ENCODE peak calls at places on chromosomes 4 and X, in five cellular contexts. P is OCI-LY7, Q is endothelial cell of umbilical vein, Z is pancreas, M is mucosa of descending colon. R is an unnamed sample.

GRCh38 chrX:10011261-10011931 is 44.2 kb downstream of the CLDN34 start:
- DNase-seq in Z (no peak), M (no peak), Q (peak; percentile 27), P (no peak), R (no peak)

GRCh38 chrX:129996120-129996519 is 13.7 kb downstream of the BCORL1 start:
- DNase-seq in Z (no peak), M (no peak), Q (no peak), P (no peak), R (peak; percentile 54)

GRCh38 chr4:154779362-154779947 is 1.6 kb upstream of the RBM46 start:
- DNase-seq in Q (peak; percentile 18), P (peak; percentile 1), M (no peak), Z (no peak), R (peak; percentile 39)

GRCh38 chr4:82499705-82500104 is 62.1 kb downstream of the TMEM150C start:
- DNase-seq in Z (no peak), P (no peak), M (no peak), Q (no peak), R (no peak)

GRCh38 chr4:121669163-121669550 is 27.6 kb downstream of the ANXA5 start:
- DNase-seq in Z (no peak), Q (no peak), P (no peak), M (no peak), R (peak; percentile 52)

GRCh38 chr4:80183196-80184052 is 13.9 kb upstream of the PRDM8 start:
- DNase-seq in Z (peak; percentile 69), P (no peak), Q (no peak), M (peak; percentile 24), R (peak; percentile 46)

GRCh38 chr4:94711635-94712034 is 46.1 kb upstream of the BMPR1B start:
- DNase-seq in M (no peak), P (no peak), Z (no peak), Q (no peak), R (no peak)

GRCh38 chrX:67787196-67787595 is 243.4 kb downstream of the AR start:
- DNase-seq in M (no peak), P (no peak), Q (no peak), Z (no peak), R (no peak)

GRCh38 chr4:71545168-71545567 is 206.3 kb downstream of the SLC4A4 start:
- DNase-seq in M (no peak), P (no peak), Z (no peak), Q (no peak), R (peak; percentile 62)

GRCh38 chr4:1374706-1375045 is 27.7 kb downstream of the UVSSA start:
- DNase-seq in P (no peak), M (no peak), Z (no peak), Q (no peak), R (no peak)

GRCh38 chrX:2819345-2820130 is 9.2 kb upstream of the GYG2 start:
- DNase-seq in P (peak; percentile 23), Z (no peak), M (peak; percentile 23), Q (peak; percentile 20), R (no peak)

GRCh38 chr4:134935320-134935719 is 733.7 kb upstream of the PABPC4L start:
- DNase-seq in Z (no peak), Q (peak; percentile 49), M (peak; percentile 27), P (peak; percentile 0), R (no peak)

GRCh38 chr4:87961993-87962791 is 13.3 kb upstream of the SPP1 start:
- DNase-seq in Z (no peak), P (no peak), Q (peak; percentile 14), M (no peak), R (peak; percentile 75)

GRCh38 chrX:125205084-125205917 is 114.4 kb upstream of the TEX13C start:
- DNase-seq in P (no peak), M (peak; percentile 14), Q (no peak), Z (peak; percentile 61), R (peak; percentile 0)

GRCh38 chr4:188989371-188989770 is 850.1 kb downstream of the TRIML1 start:
- DNase-seq in M (no peak), Q (no peak), P (no peak), Z (no peak), R (no peak)

GRCh38 chrX:85992811-85993229 is 54.5 kb downstream of the CHM start:
- DNase-seq in Q (peak; percentile 22), P (no peak), Z (no peak), M (no peak), R (peak; percentile 29)

GRCh38 chrX:108468486-108468885 is 28.8 kb downstream of the COL4A5 start:
- DNase-seq in Q (no peak), Z (no peak), P (no peak), M (no peak), R (peak; percentile 74)

GRCh38 chrX:9433596-9433995 is 31.3 kb upstream of the TBL1X start:
- DNase-seq in M (no peak), Z (no peak), P (no peak), Q (no peak), R (no peak)

GRCh38 chr4:6258741-6259140 is 10.9 kb upstream of the WFS1 start:
- DNase-seq in M (no peak), Z (peak; percentile 12), P (peak; percentile 61), Q (no peak), R (no peak)

GRCh38 chr4:29336851-29337250 is 1383.3 kb upstream of the PCDH7 start:
- DNase-seq in P (no peak), Z (no peak), M (no peak), Q (peak; percentile 95), R (no peak)

GRCh38 chrX:50157545-50158125 is 43.2 kb downstream of the AKAP4 start:
- DNase-seq in Z (no peak), P (no peak), Q (no peak), M (peak; percentile 64), R (peak; percentile 20)

GRCh38 chrX:41600266-41600665 is 88.5 kb upstream of the GPR34 start:
- DNase-seq in Z (no peak), P (no peak), M (no peak), Q (peak; percentile 7), R (peak; percentile 87)

GRCh38 chr4:70958681-70959080 is 34.8 kb upstream of the DCK start:
- DNase-seq in M (no peak), P (no peak), Q (no peak), Z (no peak), R (peak; percentile 53)

GRCh38 chr4:163702736-163703135 is 208.2 kb downstream of the TMA16 start:
- DNase-seq in M (no peak), Q (no peak), P (no peak), Z (no peak), R (peak; percentile 83)

GRCh38 chr4:155960522-155960921 is 6.9 kb upstream of the CTSO start:
- DNase-seq in Z (no peak), Q (no peak), M (peak; percentile 13), P (no peak), R (peak; percentile 65)

GRCh38 chrX:31609130-31609529 is 537.3 kb upstream of the FTHL17 start:
- DNase-seq in M (no peak), P (no peak), Z (no peak), Q (peak; percentile 12), R (peak; percentile 83)

GRCh38 chrX:33252306-33252825 is 41.0 kb upstream of the DMD start:
- DNase-seq in Z (no peak), Q (no peak), M (no peak), P (peak; percentile 6), R (peak; percentile 1)

GRCh38 chrX:11269006-11269405 is 24.2 kb upstream of the AMELX start:
- DNase-seq in Q (no peak), M (no peak), P (no peak), Z (no peak), R (no peak)

GRCh38 chr4:75547647-75548387 is 8.0 kb upstream of the ODAPH start:
- DNase-seq in Q (no peak), M (peak; percentile 29), Z (no peak), P (peak; percentile 43), R (peak; percentile 29)

GRCh38 chr4:61336911-61337310 is 136.8 kb downstream of the ADGRL3 start:
- DNase-seq in Q (no peak), P (no peak), Z (no peak), M (peak; percentile 5), R (no peak)

GRCh38 chrX:49862093-49862492 is 17.2 kb upstream of the USP27X start:
- DNase-seq in Q (no peak), M (no peak), Z (no peak), P (no peak), R (no peak)

GRCh38 chr4:187666634-187667033 is 328.9 kb upstream of the ZFP42 start:
- DNase-seq in M (peak; percentile 4), Q (no peak), Z (no peak), P (no peak), R (peak; percentile 64)

GRCh38 chr4:104063341-104063740 is 343.6 kb upstream of the TACR3 start:
- DNase-seq in Z (no peak), M (no peak), Q (no peak), P (no peak), R (no peak)

GRCh38 chrX:106177106-106177981 is 9.2 kb downstream of the PWWP3B start:
- DNase-seq in M (no peak), P (no peak), Z (peak; percentile 49), Q (no peak), R (peak; percentile 14)

GRCh38 chr4:136650541-136651277 is 881.6 kb downstream of the PCDH18 start:
- DNase-seq in P (no peak), Q (peak; percentile 63), M (peak; percentile 28), Z (no peak), R (peak; percentile 80)

GRCh38 chrX:77505227-77505626 is 58.0 kb downstream of the FGF16 start:
- DNase-seq in P (peak; percentile 11), Q (peak; percentile 61), Z (no peak), M (no peak), R (peak; percentile 46)

GRCh38 chr4:16029329-16029728 is 54.5 kb downstream of the PROM1 start:
- DNase-seq in M (no peak), Z (no peak), P (no peak), Q (no peak), R (peak; percentile 82)

GRCh38 chr4:76090241-76090691 is 15.8 kb downstream of the ART3 start:
- DNase-seq in M (peak; percentile 47), Z (no peak), Q (peak; percentile 79), P (no peak), R (peak; percentile 90)

GRCh38 chr4:174523003-174523693 is 860 bp upstream of the HPGD start:
- DNase-seq in Q (no peak), P (no peak), M (peak; percentile 28), Z (no peak), R (peak; percentile 21)

GRCh38 chrX:151983186-151983585 is 8.7 kb upstream of the GABRE start:
- DNase-seq in M (no peak), P (no peak), Q (peak; percentile 57), Z (no peak), R (peak; percentile 23)
- H3K4me1 ChIP-seq in M (no peaks in the 10 kb centered on the region), P (no peaks in the 10 kb centered on the region), Q (peaks cover 56% of the 10 kb centered on the region), Z (no peaks in the 10 kb centered on the region), R (peaks cover 3% of the 10 kb centered on the region)

DNA sequence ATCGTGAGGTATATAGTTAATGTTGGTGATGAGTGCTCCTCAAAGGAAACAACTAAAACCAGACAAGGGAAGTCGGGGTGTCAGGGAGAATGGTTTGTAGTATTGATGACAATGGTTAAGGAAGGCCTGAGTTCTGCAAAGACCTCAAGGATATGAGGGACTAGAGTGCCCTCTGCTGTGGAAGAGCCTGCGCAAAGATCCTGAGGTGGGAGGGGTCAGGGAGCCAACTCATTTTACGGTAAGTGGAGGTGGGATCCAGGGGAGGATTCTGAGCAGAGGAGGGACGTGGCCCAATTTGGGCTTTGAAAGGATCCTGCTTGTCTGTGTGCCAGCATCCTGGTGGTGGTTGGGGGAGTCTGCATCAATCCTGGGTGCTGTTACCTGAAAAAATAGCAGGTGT is 11.3 kb downstream of the UBA1 start:
- DNase-seq in P (no peak), Z (no peak), M (no peak), Q (no peak), R (no peak)
- TF ChIP-seq CTCF in P (peak; percentile 20), Z (no peak), M (no peak), Q (no peak), R (no peak)

GRCh38 chrX:150575415-150575814 is 7.0 kb downstream of the MTM1 start:
- DNase-seq in M (peak; percentile 31), Q (no peak), P (no peak), Z (no peak), R (peak; percentile 12)
- H3K4me1 ChIP-seq in M (peaks cover 11% of the 10 kb centered on the region), Q (peaks cover 3% of the 10 kb centered on the region), P (peaks cover 54% of the 10 kb centered on the region), Z (peaks cover under 1% of the 10 kb centered on the region), R (no peaks in the 10 kb centered on the region)

GRCh38 chrX:109709129-109709631 is 23.9 kb downstream of the ACSL4 start:
- DNase-seq in Z (no peak), P (peak; percentile 38), Q (peak; percentile 6), M (no peak), R (peak; percentile 72)
- TF ChIP-seq CTCF in Z (no peak), P (no peak), Q (no peak), M (no peak), R (peak; percentile 4)